ENCODE peak calls at places on chromosomes 5 and 9, in six cellular contexts. One of them, this sample, is unnamed.

GRCh38 chr5:127515693-127516440 is 1.6 kb upstream of the PRRC1 start:
- DNase-seq in cardiac fibroblast: no peak
- DNase-seq in AG04449: no peak
- DNase-seq in spleen: no peak
- DNase-seq in mucosa of descending colon: no peak
- DNase-seq in IMR-90: no peak
- DNase-seq in this sample: no peak

GRCh38 chr9:71446499-71447411 is 321.6 kb downstream of the CEMIP2 start:
- DNase-seq in cardiac fibroblast: peak; percentile 60
- DNase-seq in AG04449: no peak
- DNase-seq in spleen: peak; percentile 74
- DNase-seq in mucosa of descending colon: peak; percentile 48
- DNase-seq in IMR-90: peak; percentile 46
- DNase-seq in this sample: no peak

GRCh38 chr9:71147368-71147767 is 25.9 kb upstream of the TRPM3 start:
- DNase-seq in cardiac fibroblast: no peak
- DNase-seq in AG04449: no peak
- DNase-seq in spleen: no peak
- DNase-seq in mucosa of descending colon: no peak
- DNase-seq in IMR-90: no peak
- DNase-seq in this sample: no peak

GRCh38 chr5:163696270-163696887 is 191.0 kb downstream of the MAT2B start:
- DNase-seq in cardiac fibroblast: peak; percentile 90
- DNase-seq in AG04449: peak; percentile 21
- DNase-seq in spleen: no peak
- DNase-seq in mucosa of descending colon: no peak
- DNase-seq in IMR-90: peak; percentile 89
- DNase-seq in this sample: no peak

GRCh38 chr5:85182344-85182743 is 797.7 kb upstream of the EDIL3 start:
- DNase-seq in cardiac fibroblast: no peak
- DNase-seq in AG04449: no peak
- DNase-seq in spleen: no peak
- DNase-seq in mucosa of descending colon: no peak
- DNase-seq in IMR-90: no peak
- DNase-seq in this sample: no peak

GRCh38 chr5:83991566-83992224 is 271.0 kb upstream of the HAPLN1 start:
- DNase-seq in cardiac fibroblast: peak; percentile 69
- DNase-seq in AG04449: no peak
- DNase-seq in spleen: no peak
- DNase-seq in mucosa of descending colon: no peak
- DNase-seq in IMR-90: peak; percentile 42
- DNase-seq in this sample: no peak

GRCh38 chr5:165579911-165580310 is 2074.5 kb downstream of the MAT2B start:
- DNase-seq in cardiac fibroblast: no peak
- DNase-seq in AG04449: no peak
- DNase-seq in spleen: no peak
- DNase-seq in mucosa of descending colon: no peak
- DNase-seq in IMR-90: peak; percentile 4
- DNase-seq in this sample: no peak

GRCh38 chr5:95591490-95591901 is 28.4 kb upstream of the GPR150 start:
- DNase-seq in cardiac fibroblast: peak; percentile 94
- DNase-seq in AG04449: peak; percentile 63
- DNase-seq in spleen: no peak
- DNase-seq in mucosa of descending colon: no peak
- DNase-seq in IMR-90: peak; percentile 91
- DNase-seq in this sample: no peak

GRCh38 chr9:34085581-34086500 is 37.2 kb upstream of the UBAP2 start:
- DNase-seq in cardiac fibroblast: peak; percentile 20
- DNase-seq in AG04449: no peak
- DNase-seq in spleen: peak; percentile 32
- DNase-seq in mucosa of descending colon: no peak
- DNase-seq in IMR-90: peak; percentile 30
- DNase-seq in this sample: peak; percentile 22

GRCh38 chr5:149760700-149761187 is 30.6 kb downstream of the PPARGC1B start:
- DNase-seq in cardiac fibroblast: no peak
- DNase-seq in AG04449: no peak
- DNase-seq in spleen: peak; percentile 18
- DNase-seq in mucosa of descending colon: no peak
- DNase-seq in IMR-90: no peak
- DNase-seq in this sample: no peak

GRCh38 chr5:139985733-139986132 is 57.4 kb downstream of the NRG2 start:
- DNase-seq in cardiac fibroblast: peak; percentile 74
- DNase-seq in AG04449: peak; percentile 66
- DNase-seq in spleen: no peak
- DNase-seq in mucosa of descending colon: no peak
- DNase-seq in IMR-90: peak; percentile 68
- DNase-seq in this sample: no peak

GRCh38 chr9:77011973-77012817 is 7.3 kb upstream of the FOXB2 start:
- DNase-seq in cardiac fibroblast: peak; percentile 63
- DNase-seq in AG04449: no peak
- DNase-seq in spleen: peak; percentile 87
- DNase-seq in mucosa of descending colon: peak; percentile 62
- DNase-seq in IMR-90: peak; percentile 29
- DNase-seq in this sample: no peak

GRCh38 chr9:37920471-37921167 is 16.7 kb upstream of the SLC25A51 start:
- DNase-seq in cardiac fibroblast: no peak
- DNase-seq in AG04449: no peak
- DNase-seq in spleen: peak; percentile 70
- DNase-seq in mucosa of descending colon: no peak
- DNase-seq in IMR-90: no peak
- DNase-seq in this sample: no peak

GRCh38 chr5:26259081-26259480 is 779.3 kb downstream of the CDH9 start:
- DNase-seq in cardiac fibroblast: no peak
- DNase-seq in AG04449: no peak
- DNase-seq in spleen: no peak
- DNase-seq in mucosa of descending colon: no peak
- DNase-seq in IMR-90: no peak
- DNase-seq in this sample: no peak

GRCh38 chr5:33315170-33315569 is 125.6 kb upstream of the TARS1 start:
- DNase-seq in cardiac fibroblast: peak; percentile 65
- DNase-seq in AG04449: no peak
- DNase-seq in spleen: no peak
- DNase-seq in mucosa of descending colon: no peak
- DNase-seq in IMR-90: peak; percentile 66
- DNase-seq in this sample: no peak

GRCh38 chr5:135426102-135427082 is 20.8 kb downstream of the DCANP1 start:
- DNase-seq in cardiac fibroblast: peak; percentile 70
- DNase-seq in AG04449: no peak
- DNase-seq in spleen: no peak
- DNase-seq in mucosa of descending colon: no peak
- DNase-seq in IMR-90: peak; percentile 61
- DNase-seq in this sample: no peak

GRCh38 chr5:153713913-153714312 is 223.4 kb downstream of the GRIA1 start:
- DNase-seq in cardiac fibroblast: no peak
- DNase-seq in AG04449: no peak
- DNase-seq in spleen: no peak
- DNase-seq in mucosa of descending colon: no peak
- DNase-seq in IMR-90: no peak
- DNase-seq in this sample: no peak

GRCh38 chr9:134271338-134272301 is 54.6 kb upstream of the RXRA start:
- DNase-seq in cardiac fibroblast: no peak
- DNase-seq in AG04449: no peak
- DNase-seq in spleen: no peak
- DNase-seq in mucosa of descending colon: no peak
- DNase-seq in IMR-90: no peak
- DNase-seq in this sample: no peak

GRCh38 chr5:172744106-172745104 is 26.6 kb downstream of the DUSP1 start:
- DNase-seq in cardiac fibroblast: no peak
- DNase-seq in AG04449: no peak
- DNase-seq in spleen: no peak
- DNase-seq in mucosa of descending colon: peak; percentile 74
- DNase-seq in IMR-90: no peak
- DNase-seq in this sample: peak; percentile 73

GRCh38 chr5:169249001-169249400 is 51.9 kb downstream of the SLIT3 start:
- DNase-seq in cardiac fibroblast: no peak
- DNase-seq in AG04449: peak; percentile 28
- DNase-seq in spleen: no peak
- DNase-seq in mucosa of descending colon: no peak
- DNase-seq in IMR-90: no peak
- DNase-seq in this sample: no peak

GRCh38 chr9:132597073-132597775 is 14.8 kb downstream of the BARHL1 start:
- DNase-seq in cardiac fibroblast: no peak
- DNase-seq in AG04449: no peak
- DNase-seq in spleen: no peak
- DNase-seq in mucosa of descending colon: no peak
- DNase-seq in IMR-90: no peak
- DNase-seq in this sample: no peak

GRCh38 chr5:56838409-56839039 is 23.2 kb downstream of the MAP3K1 start:
- DNase-seq in cardiac fibroblast: peak; percentile 79
- DNase-seq in AG04449: peak; percentile 47
- DNase-seq in spleen: no peak
- DNase-seq in mucosa of descending colon: no peak
- DNase-seq in IMR-90: peak; percentile 74
- DNase-seq in this sample: no peak

GRCh38 chr5:159768243-159768642 is 148.0 kb upstream of the ADRA1B start:
- DNase-seq in cardiac fibroblast: peak; percentile 32
- DNase-seq in AG04449: no peak
- DNase-seq in spleen: no peak
- DNase-seq in mucosa of descending colon: no peak
- DNase-seq in IMR-90: peak; percentile 45
- DNase-seq in this sample: no peak

GRCh38 chr9:93668261-93668871 is 92.0 kb downstream of the PHF2 start:
- DNase-seq in cardiac fibroblast: no peak
- DNase-seq in AG04449: no peak
- DNase-seq in spleen: peak; percentile 72
- DNase-seq in mucosa of descending colon: peak; percentile 21
- DNase-seq in IMR-90: no peak
- DNase-seq in this sample: peak; percentile 86

GRCh38 chr5:109027983-109028607 is 280.4 kb downstream of the FER start:
- DNase-seq in cardiac fibroblast: peak; percentile 17
- DNase-seq in AG04449: no peak
- DNase-seq in spleen: no peak
- DNase-seq in mucosa of descending colon: no peak
- DNase-seq in IMR-90: no peak
- DNase-seq in this sample: no peak

GRCh38 chr5:1356873-1357787 is 12.2 kb upstream of the CLPTM1L start:
- DNase-seq in cardiac fibroblast: no peak
- DNase-seq in AG04449: no peak
- DNase-seq in spleen: peak; percentile 47
- DNase-seq in mucosa of descending colon: no peak
- DNase-seq in IMR-90: no peak
- DNase-seq in this sample: peak; percentile 79

GRCh38 chr5:80041536-80041935 is 6.4 kb downstream of the THBS4 start:
- DNase-seq in cardiac fibroblast: no peak
- DNase-seq in AG04449: no peak
- DNase-seq in spleen: no peak
- DNase-seq in mucosa of descending colon: no peak
- DNase-seq in IMR-90: no peak
- DNase-seq in this sample: no peak

GRCh38 chr9:4277531-4277991 is 22.3 kb downstream of the GLIS3 start:
- DNase-seq in cardiac fibroblast: peak; percentile 18
- DNase-seq in AG04449: no peak
- DNase-seq in spleen: no peak
- DNase-seq in mucosa of descending colon: no peak
- DNase-seq in IMR-90: peak; percentile 14
- DNase-seq in this sample: no peak

GRCh38 chr5:76404694-76405306 is 1.7 kb downstream of the IQGAP2 start:
- DNase-seq in cardiac fibroblast: no peak
- DNase-seq in AG04449: no peak
- DNase-seq in spleen: no peak
- DNase-seq in mucosa of descending colon: no peak
- DNase-seq in IMR-90: no peak
- DNase-seq in this sample: no peak

GRCh38 chr9:129104051-129104450 is 6.5 kb downstream of the CRAT start:
- DNase-seq in cardiac fibroblast: no peak
- DNase-seq in AG04449: no peak
- DNase-seq in spleen: no peak
- DNase-seq in mucosa of descending colon: no peak
- DNase-seq in IMR-90: no peak
- DNase-seq in this sample: no peak

GRCh38 chr5:103526164-103526915 is 36.2 kb downstream of the NUDT12 start:
- DNase-seq in cardiac fibroblast: peak; percentile 86
- DNase-seq in AG04449: peak; percentile 49
- DNase-seq in spleen: no peak
- DNase-seq in mucosa of descending colon: no peak
- DNase-seq in IMR-90: no peak
- DNase-seq in this sample: no peak

GRCh38 chr5:57216714-57217113 is 42.9 kb downstream of the GPBP1 start:
- DNase-seq in cardiac fibroblast: peak; percentile 85
- DNase-seq in AG04449: no peak
- DNase-seq in spleen: no peak
- DNase-seq in mucosa of descending colon: no peak
- DNase-seq in IMR-90: peak; percentile 82
- DNase-seq in this sample: no peak

DNA sequence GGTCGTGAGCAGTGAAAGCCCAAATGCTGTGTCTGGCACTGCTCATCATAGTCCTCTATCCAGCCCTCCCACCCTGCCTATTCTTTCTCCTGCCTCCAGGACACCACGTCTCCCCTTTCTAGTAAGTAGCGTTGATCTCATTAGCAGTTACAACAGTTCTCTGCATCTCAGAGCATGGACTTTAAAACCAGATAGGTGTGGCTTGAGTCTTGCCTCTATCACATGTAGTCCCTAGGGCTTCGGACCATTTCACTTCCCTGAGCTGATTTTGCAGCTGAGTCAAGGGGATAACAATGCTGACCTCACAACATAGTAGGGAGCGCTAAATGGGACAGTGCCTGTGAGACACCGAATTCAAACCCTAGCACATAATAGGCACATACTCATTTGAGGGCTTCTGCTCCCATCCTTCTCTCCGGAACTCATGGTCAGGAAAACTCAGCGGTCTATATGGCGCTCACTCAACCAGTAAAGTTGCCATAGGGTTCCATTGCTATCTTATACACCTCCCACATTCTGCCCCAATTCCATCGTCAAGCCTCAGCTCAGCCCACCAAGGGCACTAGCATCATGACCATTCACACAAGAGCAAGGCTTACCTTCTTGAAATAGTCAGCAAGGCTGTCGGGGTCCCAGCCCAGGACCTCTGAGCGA is 515 bp downstream of the LCP2 start:
- DNase-seq in cardiac fibroblast: no peak
- DNase-seq in AG04449: no peak
- DNase-seq in spleen: no peak
- DNase-seq in mucosa of descending colon: no peak
- DNase-seq in IMR-90: no peak
- DNase-seq in this sample: no peak
- TF ChIP-seq CTCF in cardiac fibroblast: no peak
- TF ChIP-seq CTCF in AG04449: no peak
- TF ChIP-seq CTCF in spleen: no peak
- TF ChIP-seq CTCF in mucosa of descending colon: no peak
- TF ChIP-seq CTCF in IMR-90: no peak
- TF ChIP-seq CTCF in this sample: no peak

GRCh38 chr5:10124287-10124686 is 125.4 kb downstream of the ATPSCKMT start:
- DNase-seq in cardiac fibroblast: no peak
- DNase-seq in AG04449: no peak
- DNase-seq in spleen: no peak
- DNase-seq in mucosa of descending colon: no peak
- DNase-seq in IMR-90: no peak
- DNase-seq in this sample: no peak
- TF ChIP-seq CTCF in cardiac fibroblast: no peak
- TF ChIP-seq CTCF in AG04449: no peak
- TF ChIP-seq CTCF in spleen: no peak
- TF ChIP-seq CTCF in mucosa of descending colon: no peak
- TF ChIP-seq CTCF in IMR-90: no peak
- TF ChIP-seq CTCF in this sample: no peak

GRCh38 chr9:35311891-35312639 is 150.3 kb downstream of the UNC13B start:
- DNase-seq in cardiac fibroblast: peak; percentile 16
- DNase-seq in AG04449: no peak
- DNase-seq in spleen: no peak
- DNase-seq in mucosa of descending colon: no peak
- DNase-seq in IMR-90: peak; percentile 19
- DNase-seq in this sample: no peak
- TF ChIP-seq CTCF in cardiac fibroblast: no peak
- TF ChIP-seq CTCF in AG04449: no peak
- TF ChIP-seq CTCF in spleen: no peak
- TF ChIP-seq CTCF in mucosa of descending colon: no peak
- TF ChIP-seq CTCF in IMR-90: no peak
- TF ChIP-seq CTCF in this sample: no peak

GRCh38 chr5:136799806-136800372 is 434.5 kb upstream of the TRPC7 start:
- DNase-seq in cardiac fibroblast: peak; percentile 50
- DNase-seq in AG04449: no peak
- DNase-seq in spleen: no peak
- DNase-seq in mucosa of descending colon: no peak
- DNase-seq in IMR-90: no peak
- DNase-seq in this sample: no peak
- TF ChIP-seq CTCF in cardiac fibroblast: no peak
- TF ChIP-seq CTCF in AG04449: no peak
- TF ChIP-seq CTCF in spleen: no peak
- TF ChIP-seq CTCF in mucosa of descending colon: no peak
- TF ChIP-seq CTCF in IMR-90: no peak
- TF ChIP-seq CTCF in this sample: no peak

This sample was measured in chondrocyte.